ENCODE peak calls at places on chromosomes 4 and X, in ten cellular contexts. O is MV-4-11, Q is cardiac muscle cell, L is EL, W is T-helper 2 cell, E is GM23248, K is RPMI7951, G is upper lobe of left lung, M is uterus, U is GM10248. F is an unnamed sample.

GRCh38 chrX:136806891-136807410 is 26.2 kb upstream of the ARHGEF6 start:
- DNase-seq in M (no peak), Q (no peak), E (no peak), L (no peak), O (no peak), K (no peak), G (no peak), U (no peak), W (no peak), F (no peak)

GRCh38 chr4:7470522-7471128 is 35.9 kb upstream of the PSAPL1 start:
- DNase-seq in G (no peak), E (no peak), U (no peak), W (no peak), L (no peak), K (no peak), M (no peak), O (no peak), Q (no peak), F (no peak)

GRCh38 chr4:83071116-83071515 is 36.1 kb downstream of the COPS4 start:
- DNase-seq in O (no peak), M (no peak), K (no peak), E (no peak), W (no peak), L (peak; percentile 49), G (no peak), U (no peak), Q (peak; percentile 21), F (no peak)

GRCh38 chrX:44039556-44039955 is 66.4 kb upstream of the NDP start:
- DNase-seq in L (no peak), U (no peak), E (no peak), K (no peak), W (no peak), G (no peak), Q (no peak), M (no peak), O (no peak), F (no peak)

GRCh38 chrX:130216312-130216711 is 44.5 kb downstream of the RAB33A start:
- DNase-seq in W (no peak), K (peak; percentile 0), O (no peak), L (no peak), G (no peak), E (peak; percentile 45), U (no peak), M (no peak), Q (no peak), F (no peak)

GRCh38 chr4:36640876-36641275 is 359.5 kb downstream of the DTHD1 start:
- DNase-seq in Q (no peak), E (no peak), L (no peak), K (no peak), W (no peak), G (no peak), M (no peak), U (no peak), O (no peak), F (no peak)

GRCh38 chr4:112213091-112213490 is 18.5 kb upstream of the AP1AR start:
- DNase-seq in M (no peak), E (peak; percentile 22), U (no peak), W (no peak), O (peak; percentile 51), L (peak; percentile 67), G (no peak), K (peak; percentile 6), Q (peak; percentile 61), F (no peak)

GRCh38 chr4:64144994-64145393 is 264.3 kb downstream of the TECRL start:
- DNase-seq in O (no peak), E (no peak), U (no peak), W (no peak), L (no peak), Q (no peak), M (no peak), G (no peak), K (no peak), F (no peak)

GRCh38 chrX:23493941-23494374 is 159.3 kb downstream of the PTCHD1 start:
- DNase-seq in E (no peak), M (no peak), Q (peak; percentile 27), U (no peak), G (no peak), L (peak; percentile 28), W (no peak), O (peak; percentile 20), K (peak; percentile 88), F (peak; percentile 69)

GRCh38 chr4:38365748-38366310 is 298.2 kb upstream of the KLF3 start:
- DNase-seq in O (no peak), E (no peak), G (no peak), L (no peak), Q (no peak), K (no peak), M (no peak), U (no peak), W (no peak), F (no peak)

GRCh38 chr4:6658635-6659075 is 18.2 kb downstream of the MRFAP1 start:
- DNase-seq in E (peak; percentile 69), U (no peak), G (no peak), L (peak; percentile 50), K (peak; percentile 14), Q (peak; percentile 72), O (no peak), M (peak; percentile 53), W (peak; percentile 52), F (peak; percentile 41)

GRCh38 chrX:140501321-140501720 is 3.5 kb downstream of the SOX3 start:
- DNase-seq in G (no peak), W (no peak), K (no peak), E (no peak), Q (no peak), M (no peak), L (no peak), U (no peak), O (no peak), F (no peak)

GRCh38 chr4:184345573-184345922 is 127.9 kb upstream of the ENPP6 start:
- DNase-seq in U (no peak), G (peak; percentile 78), M (no peak), O (peak; percentile 76), L (no peak), K (no peak), Q (no peak), E (no peak), W (no peak), F (no peak)

GRCh38 chrX:80430826-80431501 is 10.7 kb downstream of the TENT5D start:
- DNase-seq in U (no peak), L (no peak), G (no peak), O (no peak), Q (peak; percentile 2), K (no peak), M (no peak), W (no peak), E (peak; percentile 0), F (no peak)

GRCh38 chr4:54746228-54746627 is 88.5 kb downstream of the KIT start:
- DNase-seq in L (peak; percentile 71), M (no peak), G (no peak), E (peak; percentile 43), O (peak; percentile 86), U (no peak), K (peak; percentile 71), W (peak; percentile 3), Q (no peak), F (no peak)

GRCh38 chr4:145388043-145388442 is 93.6 kb upstream of the SMAD1 start:
- DNase-seq in E (no peak), G (no peak), L (no peak), U (no peak), O (no peak), M (no peak), W (no peak), Q (no peak), K (no peak), F (peak; percentile 25)

GRCh38 chrX:74890676-74891430 is 34.4 kb downstream of the NEXMIF start:
- DNase-seq in K (no peak), U (peak; percentile 24), L (no peak), O (no peak), G (no peak), Q (no peak), M (no peak), E (no peak), W (no peak), F (no peak)

GRCh38 chr4:78520808-78521226 is 30.8 kb upstream of the ANXA3 start:
- DNase-seq in O (no peak), L (no peak), K (peak; percentile 13), Q (peak; percentile 83), U (no peak), G (no peak), M (no peak), E (peak; percentile 52), W (no peak), F (no peak)